ENCODE peak calls at places on chromosomes 5 and 9, in five cellular contexts. U, D, M, F and W are unnamed samples.

GRCh38 chr5:143182901-143183820 is 220.3 kb downstream of the NR3C1 start:
- DNase-seq in U (peak), D (no peak), M (no peak), F (no peak), W (no peak)

GRCh38 chr5:80055491-80056170 is 20.5 kb downstream of the THBS4 start:
- DNase-seq in U (no peak), D (no peak), M (no peak), F (no peak), W (no peak)

GRCh38 chr5:171226864-171227263 is 82.2 kb upstream of the TLX3 start:
- DNase-seq in U (no peak), D (no peak), M (no peak), F (no peak), W (no peak)

GRCh38 chr9:134526798-134527492 is 114.7 kb upstream of the COL5A1 start:
- DNase-seq in U (no peak), D (no peak), M (no peak), F (no peak), W (no peak)

GRCh38 chr5:90161399-90161798 is 248.2 kb downstream of the CETN3 start:
- DNase-seq in U (peak), D (peak), M (peak), F (no peak), W (no peak)

GRCh38 chr9:113302792-113303418 is at the start of gene RNF183:
- DNase-seq in U (no peak), D (no peak), M (no peak), F (no peak), W (no peak)

GRCh38 chr9:117800389-117800788 is 96.2 kb downstream of the TLR4 start:
- DNase-seq in U (no peak), D (no peak), M (no peak), F (no peak), W (no peak)

GRCh38 chr5:134846641-134846960 is 833 bp downstream of the C5orf24 start:
- DNase-seq in U (no peak), D (no peak), M (peak), F (no peak), W (no peak)

GRCh38 chr5:39192449-39193160 is 26.8 kb downstream of the FYB1 start:
- DNase-seq in U (no peak), D (no peak), M (no peak), F (no peak), W (no peak)

DNA sequence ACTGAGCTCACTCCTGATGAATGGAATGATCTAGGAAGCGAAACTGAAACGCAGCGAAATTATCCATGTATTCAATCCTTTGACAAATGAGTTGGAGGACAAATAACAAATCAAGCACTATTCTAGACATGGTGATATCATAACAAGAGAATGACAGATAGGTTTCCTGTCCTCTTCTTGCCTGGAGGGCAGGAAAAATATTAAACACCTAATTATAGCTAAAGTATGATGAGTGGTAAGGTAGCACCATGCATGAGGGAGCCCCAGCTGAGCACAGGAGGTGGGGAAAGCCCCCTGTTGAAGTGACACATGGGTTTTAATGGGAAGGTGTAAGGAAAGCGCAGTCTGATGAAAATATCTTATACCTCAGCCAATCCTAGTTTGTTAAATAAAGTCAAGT is 225.2 kb downstream of the NPR3 start:
- DNase-seq in U (no peak), D (no peak), M (no peak), F (no peak), W (no peak)
- H3K4me3 ChIP-seq in U (no peak), D (no peak), M (no peak), F (no peak), W (no peak)

GRCh38 chr5:136446565-136446964 is 81.2 kb upstream of the TRPC7 start:
- DNase-seq in U (peak), D (no peak), M (no peak), F (no peak), W (no peak)
- TF ChIP-seq CTCF in U (no peak), D (no peak), M (peak), F (no peak), W (no peak)

GRCh38 chr5:54646285-54647101 is 128.9 kb downstream of the SNX18 start:
- DNase-seq in U (peak), D (peak), M (peak), F (peak), W (no peak)
- H3K4me3 ChIP-seq in U (no peak), D (peak), M (peak), F (peak), W (no peak)

GRCh38 chr5:129899454-129899853 is 4.8 kb upstream of the CHSY3 start:
- DNase-seq in U (peak), D (peak), M (no peak), F (no peak), W (no peak)
- TF ChIP-seq CTCF in U (peak), D (peak), M (peak), F (peak), W (no peak)